ENCODE peak calls at places on chromosomes 7 and 10, in seven cellular contexts. C is KBM-7, O is AG09309, H is IMR-90, S is T-helper 2 cell, B is NCI-H1930, J is ureter. N is an unnamed sample.
A peak's percentile ranks its signal among the peaks of the same experiment; 100 is the strongest.

GRCh38 chr7:41224063-41224763 is 478.7 kb downstream of the INHBA start:
- DNase-seq in H (peak; percentile 78), O (no peak), J (peak; percentile 51), B (no peak), C (no peak), S (no peak), N (peak; percentile 71)

GRCh38 chr7:41987-42386 is 150.4 kb upstream of the FAM20C start:
- DNase-seq in B (no peak), H (no peak), C (no peak), S (no peak), O (no peak), J (peak; percentile 29), N (peak; percentile 24)

GRCh38 chr10:99232357-99232999 is 3.2 kb downstream of the HPSE2 start:
- DNase-seq in H (no peak), C (no peak), O (no peak), J (no peak), B (no peak), S (no peak), N (peak; percentile 8)

GRCh38 chr10:121418126-121418777 is 180.0 kb downstream of the FGFR2 start:
- DNase-seq in B (no peak), J (no peak), O (no peak), H (no peak), S (no peak), C (no peak), N (peak; percentile 2)

GRCh38 chr10:53843691-53844362 is 957.2 kb downstream of the PCDH15 start:
- DNase-seq in B (no peak), C (peak; percentile 59), J (no peak), O (no peak), H (no peak), S (no peak), N (no peak)

GRCh38 chr7:87564290-87564963 is 36.3 kb downstream of the ABCB1 start:
- DNase-seq in O (no peak), S (no peak), B (no peak), H (no peak), C (peak; percentile 29), J (peak; percentile 46), N (peak; percentile 6)

GRCh38 chr7:37065779-37066271 is 341.5 kb upstream of the AOAH start:
- DNase-seq in C (no peak), O (peak; percentile 13), J (no peak), S (no peak), B (no peak), H (peak; percentile 44), N (peak; percentile 79)

GRCh38 chr10:851891-852290 is 79.6 kb downstream of the LARP4B start:
- DNase-seq in J (no peak), B (no peak), C (peak; percentile 5), O (no peak), H (no peak), S (no peak), N (no peak)

GRCh38 chr7:156000601-156001396 is 188.5 kb upstream of the SHH start:
- DNase-seq in B (no peak), J (no peak), C (no peak), O (no peak), S (no peak), H (no peak), N (no peak)

GRCh38 chr7:70714506-70715038 is 417.4 kb upstream of the GALNT17 start:
- DNase-seq in O (no peak), C (no peak), B (no peak), S (no peak), H (no peak), J (no peak), N (no peak)

GRCh38 chr7:38716397-38716796 is 85.2 kb upstream of the AMPH start:
- DNase-seq in B (no peak), J (no peak), S (no peak), O (no peak), C (no peak), H (no peak), N (no peak)

GRCh38 chr10:71213761-71214440 is 1.5 kb downstream of the UNC5B start:
- DNase-seq in J (peak; percentile 53), C (no peak), O (peak; percentile 82), H (peak; percentile 80), S (no peak), B (no peak), N (peak; percentile 89)

GRCh38 chr10:18312385-18313145 is 172.3 kb downstream of the CACNB2 start:
- DNase-seq in S (no peak), J (no peak), B (no peak), C (peak; percentile 54), H (peak; percentile 62), O (peak; percentile 11), N (peak; percentile 80)

GRCh38 chr10:115093776-115094361 is 704 bp downstream of the ATRNL1 start:
- DNase-seq in O (no peak), C (peak; percentile 13), H (no peak), B (no peak), S (no peak), J (no peak), N (no peak)

GRCh38 chr10:95242581-95243317 is 48.1 kb downstream of the PDLIM1 start:
- DNase-seq in S (no peak), O (peak; percentile 32), B (peak; percentile 0), H (peak; percentile 63), J (no peak), C (peak; percentile 61), N (peak; percentile 69)

GRCh38 chr7:93165447-93165846 is 17.3 kb upstream of the SAMD9L start:
- DNase-seq in C (no peak), S (no peak), B (no peak), H (peak; percentile 39), O (no peak), J (no peak), N (no peak)

GRCh38 chr10:36211856-36212255 is 569.8 kb upstream of the FZD8 start:
- DNase-seq in J (no peak), B (no peak), O (no peak), C (no peak), H (no peak), S (no peak), N (no peak)

GRCh38 chr7:123749537-123749857 is 694 bp upstream of the WASL start:
- DNase-seq in O (no peak), C (no peak), S (no peak), B (no peak), J (no peak), H (peak; percentile 67), N (peak; percentile 77)

GRCh38 chr10:78190051-78190450 is 156.4 kb downstream of the RPS24 start:
- DNase-seq in O (no peak), S (no peak), C (no peak), H (no peak), B (no peak), J (no peak), N (no peak)

GRCh38 chr7:116249969-116250553 is 39.7 kb downstream of the TES start:
- DNase-seq in B (no peak), J (no peak), S (no peak), C (peak; percentile 38), H (peak; percentile 58), O (no peak), N (peak; percentile 76)

GRCh38 chr10:103327906-103328305 is 23.0 kb downstream of the PCGF6 start:
- DNase-seq in S (no peak), J (no peak), B (no peak), H (no peak), C (no peak), O (no peak), N (no peak)

GRCh38 chr10:110042181-110042580 is 34.4 kb downstream of the ADD3 start:
- DNase-seq in H (peak; percentile 62), C (no peak), B (no peak), O (no peak), J (no peak), S (no peak), N (peak; percentile 24)

GRCh38 chr7:74275401-74275881 is 13.8 kb upstream of the CLIP2 start:
- DNase-seq in O (no peak), C (peak; percentile 65), S (no peak), J (no peak), B (no peak), H (no peak), N (no peak)

GRCh38 chr10:43928425-43928968 is 279.8 kb upstream of the ZNF32 start:
- DNase-seq in B (no peak), O (no peak), S (no peak), H (no peak), C (no peak), J (no peak), N (no peak)

GRCh38 chr10:30047430-30047829 is 12.0 kb downstream of the JCAD start:
- DNase-seq in C (no peak), S (no peak), J (no peak), O (no peak), H (no peak), B (no peak), N (no peak)

GRCh38 chr7:77540402-77540822 is 3.3 kb downstream of the PTPN12 start:
- DNase-seq in H (no peak), B (no peak), S (no peak), C (no peak), J (no peak), O (no peak), N (no peak)

GRCh38 chr10:30051220-30051619 is 8.2 kb downstream of the JCAD start:
- DNase-seq in O (no peak), J (no peak), S (no peak), H (peak; percentile 78), B (no peak), C (no peak), N (no peak)

GRCh38 chr10:34045571-34046190 is 711.2 kb upstream of the NRP1 start:
- DNase-seq in B (no peak), S (no peak), J (no peak), O (peak; percentile 1), H (peak; percentile 16), C (no peak), N (peak; percentile 54)

GRCh38 chr7:43873300-43873699 is 4.0 kb upstream of the MRPS24 start:
- DNase-seq in H (peak; percentile 87), S (no peak), C (no peak), J (peak; percentile 61), B (no peak), O (peak; percentile 76), N (peak; percentile 96)

GRCh38 chr7:101200862-101201599 is at the start of gene MOGAT3:
- DNase-seq in J (no peak), H (no peak), S (no peak), B (no peak), O (no peak), C (no peak), N (no peak)

GRCh38 chr10:18079665-18080295 is 60.4 kb upstream of the CACNB2 start:
- DNase-seq in B (no peak), O (no peak), S (no peak), C (no peak), J (no peak), H (peak; percentile 55), N (peak; percentile 73)

GRCh38 chr10:123911866-123912265 is 20.3 kb upstream of the CPXM2 start:
- DNase-seq in S (no peak), O (no peak), H (no peak), C (no peak), J (no peak), B (no peak), N (no peak)

GRCh38 chr7:73967832-73968295 is 60.1 kb upstream of the ELN start:
- DNase-seq in C (no peak), H (no peak), S (no peak), O (no peak), J (peak; percentile 32), B (no peak), N (no peak)

N was measured in fibroblast of mammary gland.